ENCODE peak calls at places on chromosomes 3 and 15, in eight cellular contexts. P is fibroblast of lung, D is upper lobe of right lung, C is hepatocyte, V is adrenal gland, F is spleen, Q is Karpas-422, I is mesendoderm. Y is an unnamed sample. For H3K4me1, the result is how much of the 10 kb centered on the place peaks cover.

GRCh38 chr15:91945385-91945784 is 91.9 kb downstream of the SLCO3A1 start:
- DNase-seq in P (no peak), D (no peak), Q (no peak), F (no peak), V (no peak), I (no peak), C (no peak), Y (no peak)

GRCh38 chr3:58567251-58567515 is 10.0 kb downstream of the FAM107A start:
- DNase-seq in V (no peak), C (no peak), P (no peak), Q (no peak), F (no peak), D (peak), I (no peak), Y (no peak)

GRCh38 chr3:113079532-113079931 is 88.7 kb downstream of the GTPBP8 start:
- DNase-seq in D (no peak), Q (no peak), C (no peak), V (no peak), P (no peak), I (no peak), F (no peak), Y (no peak)

GRCh38 chr3:155629006-155629405 is 115.9 kb downstream of the PLCH1 start:
- DNase-seq in F (no peak), P (no peak), C (no peak), V (no peak), D (no peak), I (no peak), Q (no peak), Y (no peak)

GRCh38 chr3:178382388-178383061 is 153.7 kb upstream of the KCNMB2 start:
- DNase-seq in D (no peak), Q (no peak), I (no peak), V (peak), P (peak), C (no peak), F (no peak), Y (no peak)

GRCh38 chr15:91625506-91625905 is 228.0 kb upstream of the SLCO3A1 start:
- DNase-seq in C (no peak), F (no peak), P (no peak), I (no peak), D (no peak), V (no peak), Q (no peak), Y (peak)

GRCh38 chr3:64327039-64327804 is 102.0 kb upstream of the PRICKLE2 start:
- DNase-seq in P (peak), D (no peak), C (no peak), V (peak), F (no peak), I (no peak), Q (no peak), Y (no peak)

GRCh38 chr3:68256635-68257034 is 602.2 kb upstream of the SUCLG2 start:
- DNase-seq in V (peak), I (peak), Q (peak), P (no peak), F (no peak), C (peak), D (no peak), Y (peak)

GRCh38 chr3:195011231-195011834 is 259.6 kb downstream of the XXYLT1 start:
- DNase-seq in F (no peak), C (no peak), Q (no peak), V (no peak), P (no peak), I (no peak), D (peak), Y (no peak)

GRCh38 chr3:32709346-32709745 is 24.4 kb downstream of the CNOT10 start:
- DNase-seq in C (no peak), D (no peak), P (no peak), Q (no peak), V (no peak), I (peak), F (no peak), Y (no peak)

GRCh38 chr3:184429786-184430185 is 49.9 kb downstream of the CHRD start:
- DNase-seq in V (no peak), D (no peak), C (no peak), P (no peak), I (no peak), Q (no peak), F (no peak), Y (no peak)

GRCh38 chr3:64341355-64341754 is 116.1 kb upstream of the PRICKLE2 start:
- DNase-seq in F (no peak), Q (no peak), V (no peak), D (no peak), P (no peak), I (peak), C (peak), Y (peak)

GRCh38 chr3:15309662-15310335 is 22.6 kb downstream of the SH3BP5 start:
- DNase-seq in F (no peak), V (no peak), P (no peak), Q (no peak), D (no peak), C (no peak), I (no peak), Y (no peak)

GRCh38 chr3:44184319-44184953 is 57.2 kb upstream of the TOPAZ1 start:
- DNase-seq in V (no peak), Q (no peak), P (no peak), C (no peak), I (no peak), F (no peak), D (no peak), Y (peak)

GRCh38 chr3:153426803-153427202 is 264.8 kb downstream of the RAP2B start:
- DNase-seq in I (no peak), C (no peak), D (no peak), P (no peak), Q (no peak), V (no peak), F (no peak), Y (no peak)

GRCh38 chr3:15982243-15982642 is 184.5 kb upstream of the ANKRD28 start:
- DNase-seq in C (no peak), F (no peak), V (no peak), P (no peak), D (no peak), Q (no peak), I (no peak), Y (no peak)

GRCh38 chr3:114218578-114219185 is 18.7 kb downstream of the ZNF80 start:
- DNase-seq in Q (peak), V (no peak), P (no peak), D (no peak), I (no peak), C (no peak), F (no peak), Y (no peak)

GRCh38 chr3:12253521-12253920 is 35.3 kb upstream of the PPARG start:
- DNase-seq in C (peak), Q (no peak), F (no peak), P (no peak), V (no peak), I (peak), D (no peak), Y (no peak)

GRCh38 chr3:40911928-40912327 is 287.4 kb upstream of the CTNNB1 start:
- DNase-seq in V (no peak), F (no peak), Q (no peak), I (no peak), C (peak), D (no peak), P (no peak), Y (no peak)

GRCh38 chr3:55639886-55640765 is 153.0 kb upstream of the WNT5A start:
- DNase-seq in D (no peak), C (no peak), I (peak), F (no peak), Q (no peak), P (no peak), V (no peak), Y (no peak)
- H3K4me1 ChIP-seq in D (under half), C (under half), I (under half), F (under half), Q (under half), P (under half), V (under half), Y (under half)

GRCh38 chr3:25362118-25362517 is 65.9 kb upstream of the RARB start:
- DNase-seq in C (no peak), Q (no peak), V (no peak), F (no peak), P (no peak), I (peak), D (no peak), Y (no peak)

GRCh38 chr3:25367025-25367424 is 61.0 kb upstream of the RARB start:
- DNase-seq in C (no peak), V (no peak), D (no peak), I (no peak), Q (no peak), P (no peak), F (no peak), Y (no peak)

GRCh38 chr3:25365636-25366035 is 62.4 kb upstream of the RARB start:
- DNase-seq in V (no peak), P (no peak), I (no peak), D (no peak), C (peak), Q (no peak), F (no peak), Y (no peak)
- H3K4me1 ChIP-seq in V (under half), P (under half), I (under half), D (under half), C (under half), Q (under half), F (under half), Y (under half)

DNA sequence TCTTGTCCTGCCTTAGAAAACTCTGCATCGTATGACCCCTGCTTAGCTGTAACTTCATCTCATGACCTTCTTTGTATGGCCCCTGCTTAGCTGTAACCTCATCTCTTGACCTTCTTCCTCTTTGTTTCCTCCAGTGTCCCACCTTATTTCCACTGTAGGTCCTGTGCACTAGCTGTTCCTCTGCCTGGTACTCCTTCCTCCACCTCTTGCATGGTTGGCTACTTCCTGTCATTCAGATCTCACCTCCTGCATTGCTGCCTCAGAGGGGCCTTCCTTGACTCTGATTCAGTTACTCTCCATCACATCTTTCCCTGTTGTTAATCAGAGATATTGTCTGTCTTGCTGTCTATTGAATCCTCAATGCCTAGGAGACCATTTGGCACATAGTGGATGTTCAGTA is 63.2 kb downstream of the PDE8A start:
- DNase-seq in D (no peak), C (no peak), Q (no peak), P (no peak), I (no peak), V (no peak), F (no peak), Y (no peak)
- H3K4me1 ChIP-seq in D (under half), C (under half), Q (under half), P (under half), I (under half), V (under half), F (half or more), Y (under half)

GRCh38 chr3:177181418-177181817 is 15.9 kb downstream of the TBL1XR1 start:
- DNase-seq in I (no peak), P (no peak), C (no peak), F (no peak), Q (no peak), D (no peak), V (no peak), Y (no peak)
- H3K4me1 ChIP-seq in I (under half), P (under half), C (under half), F (half or more), Q (under half), D (under half), V (under half), Y (under half)

GRCh38 chr3:124848300-124848699 is 38.9 kb downstream of the ITGB5 start:
- DNase-seq in I (no peak), D (no peak), Q (no peak), F (no peak), V (no peak), P (no peak), C (no peak), Y (no peak)
- H3K4me1 ChIP-seq in I (under half), D (under half), Q (under half), F (under half), V (under half), P (under half), C (under half), Y (under half)

Y was measured in neural progenitor cell.